ENCODE peak calls at places on chromosomes 2 and 18, in five cellular contexts. P is EL; C is T-cell; E is stimulated activated CD8-positive, alpha-beta memory T cell treated with anti-CD3 and anti-CD28 coated beads, Interleukin-15, amount 100 ng/mL, for 24 hours; D is amygdala. Y is an unnamed sample.

GRCh38 chr2:35461406-35461805 is 894.2 kb upstream of the CRIM1 start:
- DNase-seq in D (no peak), C (no peak), P (no peak), E (no peak), Y (no peak)

GRCh38 chr2:118127250-118127649 is 39.0 kb downstream of the INSIG2 start:
- DNase-seq in P (no peak), E (no peak), C (no peak), D (no peak), Y (no peak)

GRCh38 chr2:128427356-128427755 is 108.7 kb upstream of the HS6ST1 start:
- DNase-seq in D (no peak), C (no peak), P (no peak), E (no peak), Y (no peak)

GRCh38 chr2:217818293-217818850 is 184.4 kb downstream of the TNS1 start:
- DNase-seq in P (no peak), D (no peak), E (no peak), C (no peak), Y (no peak)

GRCh38 chr2:36271266-36271665 is 84.3 kb upstream of the CRIM1 start:
- DNase-seq in D (no peak), P (no peak), E (no peak), C (no peak), Y (no peak)

GRCh38 chr2:240646900-240647502 is 21.7 kb downstream of the GPR35 start:
- DNase-seq in P (no peak), C (no peak), D (no peak), E (no peak), Y (no peak)

GRCh38 chr2:56088411-56088810 is 95.4 kb upstream of the CCDC85A start:
- DNase-seq in E (no peak), C (no peak), P (peak; percentile 56), D (no peak), Y (no peak)

GRCh38 chr2:152504618-152505017 is 169.6 kb downstream of the FMNL2 start:
- DNase-seq in P (peak; percentile 82), E (no peak), C (no peak), D (no peak), Y (no peak)

GRCh38 chr2:96116879-96117533 is 635 bp upstream of the ADRA2B start:
- DNase-seq in C (peak; percentile 30), E (peak; percentile 45), P (peak; percentile 48), D (no peak), Y (no peak)

GRCh38 chr2:168697668-168698121 is 104.7 kb upstream of the NOSTRIN start:
- DNase-seq in E (no peak), C (no peak), P (no peak), D (no peak), Y (no peak)

GRCh38 chr18:8800445-8800844 is 95.1 kb downstream of the MTCL1 start:
- DNase-seq in P (peak; percentile 100), E (no peak), C (no peak), D (no peak), Y (no peak)

GRCh38 chr2:74690571-74690970 is 36.5 kb downstream of the SEMA4F start:
- DNase-seq in E (no peak), P (peak; percentile 71), C (no peak), D (no peak), Y (no peak)

GRCh38 chr2:9574314-9574713 is 18.7 kb upstream of the ADAM17 start:
- DNase-seq in C (no peak), D (no peak), P (no peak), E (no peak), Y (no peak)

GRCh38 chr18:75360941-75361340 is 66.6 kb downstream of the SMIM21 start:
- DNase-seq in P (no peak), E (no peak), C (no peak), D (no peak), Y (no peak)

GRCh38 chr2:209525834-209526281 is 102.0 kb downstream of the MAP2 start:
- DNase-seq in C (no peak), D (no peak), P (peak; percentile 89), E (no peak), Y (no peak)

GRCh38 chr2:16507655-16508054 is 158.0 kb downstream of the CYRIA start:
- DNase-seq in C (no peak), E (no peak), P (no peak), D (no peak), Y (peak; percentile 34)

GRCh38 chr2:42082026-42082425 is 34.2 kb downstream of the PKDCC start:
- DNase-seq in C (no peak), D (no peak), P (no peak), E (no peak), Y (no peak)

GRCh38 chr2:43455735-43456642 is 139.8 kb downstream of the THADA start:
- DNase-seq in P (peak; percentile 70), D (no peak), E (no peak), C (no peak), Y (no peak)

GRCh38 chr2:50066858-50067257 is 912.5 kb upstream of the FSHR start:
- DNase-seq in C (no peak), P (no peak), E (no peak), D (no peak), Y (no peak)

GRCh38 chr2:41610501-41611242 is 437.1 kb upstream of the PKDCC start:
- DNase-seq in C (no peak), P (peak; percentile 0), D (no peak), E (no peak), Y (no peak)

GRCh38 chr2:109016376-109016775 is 27.4 kb upstream of the EDAR start:
- DNase-seq in P (no peak), D (no peak), C (no peak), E (no peak), Y (no peak)

GRCh38 chr2:96174251-96175144 is 29.3 kb upstream of the DUSP2 start:
- DNase-seq in D (peak; percentile 26), P (peak; percentile 68), C (peak; percentile 71), E (peak; percentile 54), Y (peak; percentile 54)

GRCh38 chr2:88690591-88691338 is 708 bp upstream of the RPIA start:
- DNase-seq in E (no peak), C (peak; percentile 30), P (peak; percentile 15), D (no peak), Y (no peak)

GRCh38 chr2:12302140-12302539 is 414.6 kb upstream of the TRIB2 start:
- DNase-seq in D (no peak), C (no peak), P (no peak), E (no peak), Y (no peak)

Y was measured in occipital lobe.